ENCODE peak calls at places on chromosome 14, in seven cellular contexts. M is OCI-LY7; N is body of pancreas; C is IMR-90; A is Jurkat, Clone E6-1; W is GM12891; P is NCI-H1105 treated with DMSO at 0.1 percent for 48 hours. E is an unnamed sample.

GRCh38 chr14:34693228-34693939 is 21.0 kb downstream of the CFL2 start:
- DNase-seq in W (no peak), N (peak; percentile 70), P (no peak), C (no peak), A (peak; percentile 46), M (peak; percentile 24), E (no peak)

GRCh38 chr14:104293851-104294627 is 155.7 kb downstream of the KIF26A start:
- DNase-seq in C (no peak), N (no peak), A (no peak), W (no peak), P (no peak), M (peak; percentile 23), E (no peak)

GRCh38 chr14:93005135-93005813 is 82.3 kb downstream of the CHGA start:
- DNase-seq in M (no peak), W (no peak), N (peak; percentile 61), P (no peak), A (no peak), C (no peak), E (no peak)

GRCh38 chr14:92792885-92793284 is 1.2 kb upstream of the GOLGA5 start:
- DNase-seq in W (no peak), M (no peak), N (no peak), C (no peak), P (no peak), A (no peak), E (no peak)

GRCh38 chr14:76891436-76891835 is 65.2 kb downstream of the LRRC74A start:
- DNase-seq in N (no peak), M (no peak), W (no peak), A (no peak), C (no peak), P (no peak), E (no peak)

GRCh38 chr14:100570726-100571454 is 16.3 kb downstream of the BEGAIN start:
- DNase-seq in N (no peak), C (no peak), W (no peak), M (no peak), A (no peak), P (no peak), E (no peak)

GRCh38 chr14:103391048-103391447 is 5.8 kb downstream of the MARK3 start:
- DNase-seq in N (no peak), C (peak; percentile 87), A (peak; percentile 46), M (peak; percentile 68), W (no peak), P (peak; percentile 18), E (peak; percentile 62)

GRCh38 chr14:71472961-71473340 is 459.3 kb upstream of the RGS6 start:
- DNase-seq in A (no peak), N (no peak), C (no peak), W (no peak), M (no peak), P (no peak), E (no peak)

GRCh38 chr14:71076472-71076871 is 169.2 kb downstream of the PCNX1 start:
- DNase-seq in C (no peak), P (no peak), N (no peak), M (no peak), W (no peak), A (no peak), E (no peak)

GRCh38 chr14:69716483-69717187 is 50.3 kb upstream of the SRSF5 start:
- DNase-seq in P (no peak), M (no peak), W (no peak), A (no peak), C (peak; percentile 92), N (no peak), E (no peak)

GRCh38 chr14:99589031-99589441 is 15.0 kb downstream of the CCDC85C start:
- DNase-seq in M (no peak), W (no peak), N (no peak), C (no peak), A (peak; percentile 25), P (no peak), E (no peak)

GRCh38 chr14:75018684-75019083 is 16.0 kb downstream of the EIF2B2 start:
- DNase-seq in M (no peak), A (no peak), W (no peak), P (no peak), N (peak; percentile 77), C (no peak), E (no peak)

GRCh38 chr14:99671230-99672224 is 12.6 kb upstream of the CYP46A1 start:
- DNase-seq in A (no peak), N (no peak), W (no peak), P (no peak), C (no peak), M (no peak), E (peak; percentile 8)

GRCh38 chr14:52918486-52918885 is 32.4 kb downstream of the FERMT2 start:
- DNase-seq in A (peak; percentile 83), C (peak; percentile 81), P (no peak), N (peak; percentile 22), M (no peak), W (peak; percentile 12), E (peak; percentile 48)

GRCh38 chr14:71050227-71050823 is 143.1 kb downstream of the PCNX1 start:
- DNase-seq in N (no peak), M (peak; percentile 21), C (peak; percentile 20), P (no peak), A (peak; percentile 14), W (no peak), E (no peak)

GRCh38 chr14:68819260-68819691 is 26.4 kb upstream of the ZFP36L1 start:
- DNase-seq in N (peak; percentile 48), W (no peak), P (no peak), M (no peak), A (no peak), C (peak; percentile 66), E (no peak)

GRCh38 chr14:99687284-99688209 is 3.4 kb downstream of the CYP46A1 start:
- DNase-seq in M (peak; percentile 67), P (peak; percentile 28), A (no peak), C (no peak), N (no peak), W (no peak), E (peak; percentile 36)

GRCh38 chr14:95496690-95497241 is 19.7 kb downstream of the SYNE3 start:
- DNase-seq in A (no peak), N (no peak), P (no peak), W (no peak), C (peak; percentile 67), M (no peak), E (no peak)

GRCh38 chr14:72614365-72614764 is 279.5 kb downstream of the DPF3 start:
- DNase-seq in N (no peak), P (no peak), M (no peak), A (no peak), C (no peak), W (no peak), E (no peak)

GRCh38 chr14:100816950-100817901 is 8.7 kb upstream of the MEG3 start:
- DNase-seq in N (no peak), P (no peak), A (no peak), M (no peak), W (no peak), C (no peak), E (no peak)

E was measured in B cell.